ENCODE peak calls at places on chromosomes 1 and 21, in six cellular contexts. Z is omental fat pad, K is GM13977, T is esophagus muscularis mucosa, J is adrenal gland, I is ovary. E is an unnamed sample.

GRCh38 chr1:241640867-241641542 is 836 bp upstream of the CHML start:
- DNase-seq in Z (no peak), K (no peak), T (no peak), J (no peak), I (no peak), E (no peak)

GRCh38 chr1:19329611-19330010 is 17.5 kb downstream of the SLC66A1 start:
- DNase-seq in Z (no peak), K (no peak), T (no peak), J (no peak), I (no peak), E (no peak)

GRCh38 chr1:32989160-32989894 is 24.7 kb upstream of the RNF19B start:
- DNase-seq in Z (no peak), K (no peak), T (peak), J (peak), I (peak), E (no peak)

GRCh38 chr1:90973897-90974798 is 47.7 kb downstream of the ZNF644 start:
- DNase-seq in Z (no peak), K (no peak), T (no peak), J (no peak), I (no peak), E (no peak)

GRCh38 chr1:41802532-41803501 is 115.9 kb downstream of the HIVEP3 start:
- DNase-seq in Z (no peak), K (no peak), T (no peak), J (peak), I (no peak), E (no peak)

GRCh38 chr1:246434335-246434734 is 72.7 kb downstream of the SMYD3 start:
- DNase-seq in Z (no peak), K (no peak), T (no peak), J (no peak), I (no peak), E (no peak)

GRCh38 chr1:203126151-203126865 is 1.2 kb upstream of the ADORA1 start:
- DNase-seq in Z (no peak), K (no peak), T (no peak), J (no peak), I (no peak), E (peak)

GRCh38 chr1:212044851-212045250 is 9.3 kb downstream of the DTL start:
- DNase-seq in Z (no peak), K (no peak), T (no peak), J (no peak), I (no peak), E (no peak)

GRCh38 chr1:54480201-54480848 is 67.7 kb upstream of the ACOT11 start:
- DNase-seq in Z (no peak), K (no peak), T (no peak), J (no peak), I (no peak), E (no peak)

GRCh38 chr1:177701654-177702353 is 268.1 kb downstream of the SEC16B start:
- DNase-seq in Z (no peak), K (no peak), T (no peak), J (no peak), I (no peak), E (no peak)

GRCh38 chr21:17732306-17732705 is 86.8 kb downstream of the C21orf91 start:
- DNase-seq in Z (no peak), K (no peak), T (no peak), J (no peak), I (no peak), E (no peak)

GRCh38 chr1:232515706-232516105 is 114.2 kb downstream of the SIPA1L2 start:
- DNase-seq in Z (no peak), K (no peak), T (no peak), J (no peak), I (no peak), E (no peak)

GRCh38 chr1:20840731-20841130 is 53.6 kb upstream of the HP1BP3 start:
- DNase-seq in Z (no peak), K (no peak), T (no peak), J (no peak), I (no peak), E (no peak)

GRCh38 chr1:215007880-215008279 is 74.7 kb upstream of the KCNK2 start:
- DNase-seq in Z (no peak), K (no peak), T (no peak), J (no peak), I (no peak), E (no peak)

GRCh38 chr1:25875154-25875855 is at the start of gene PAQR7:
- DNase-seq in Z (no peak), K (peak), T (no peak), J (peak), I (peak), E (peak)

GRCh38 chr1:8989821-8990220 is 36.4 kb downstream of the SLC2A7 start:
- DNase-seq in Z (no peak), K (no peak), T (no peak), J (no peak), I (no peak), E (no peak)

GRCh38 chr1:26838474-26839338 is 12.2 kb downstream of the ZDHHC18 start:
- DNase-seq in Z (no peak), K (peak), T (no peak), J (no peak), I (no peak), E (no peak)

GRCh38 chr1:232508161-232508661 is 121.7 kb downstream of the SIPA1L2 start:
- DNase-seq in Z (no peak), K (no peak), T (no peak), J (no peak), I (no peak), E (no peak)

GRCh38 chr1:215652371-215652770 is 85.3 kb downstream of the KCTD3 start:
- DNase-seq in Z (no peak), K (no peak), T (peak), J (no peak), I (no peak), E (no peak)

GRCh38 chr1:9892563-9893528 is 17.2 kb downstream of the CTNNBIP1 start:
- DNase-seq in Z (no peak), K (no peak), T (no peak), J (no peak), I (no peak), E (no peak)

GRCh38 chr1:24849653-24850295 is 80.3 kb downstream of the RUNX3 start:
- DNase-seq in Z (no peak), K (no peak), T (no peak), J (no peak), I (no peak), E (no peak)
- TF ChIP-seq CTCF in Z (no peak), K (peak), T (no peak), J (no peak), I (no peak), E (no peak)

GRCh38 chr1:24641646-24642151 is 1.4 kb upstream of the SRRM1 start:
- DNase-seq in Z (no peak), K (peak), T (peak), J (peak), I (peak), E (peak)

GRCh38 chr1:24639881-24640280 is 3.2 kb upstream of the SRRM1 start:
- DNase-seq in Z (no peak), K (no peak), T (no peak), J (no peak), I (no peak), E (no peak)

GRCh38 chr1:24636661-24637357 is 6.3 kb upstream of the SRRM1 start:
- DNase-seq in Z (no peak), K (no peak), T (no peak), J (no peak), I (no peak), E (no peak)

GRCh38 chr1:24640288-24640687 is 2.8 kb upstream of the SRRM1 start:
- DNase-seq in Z (no peak), K (no peak), T (no peak), J (no peak), I (peak), E (no peak)

DNA sequence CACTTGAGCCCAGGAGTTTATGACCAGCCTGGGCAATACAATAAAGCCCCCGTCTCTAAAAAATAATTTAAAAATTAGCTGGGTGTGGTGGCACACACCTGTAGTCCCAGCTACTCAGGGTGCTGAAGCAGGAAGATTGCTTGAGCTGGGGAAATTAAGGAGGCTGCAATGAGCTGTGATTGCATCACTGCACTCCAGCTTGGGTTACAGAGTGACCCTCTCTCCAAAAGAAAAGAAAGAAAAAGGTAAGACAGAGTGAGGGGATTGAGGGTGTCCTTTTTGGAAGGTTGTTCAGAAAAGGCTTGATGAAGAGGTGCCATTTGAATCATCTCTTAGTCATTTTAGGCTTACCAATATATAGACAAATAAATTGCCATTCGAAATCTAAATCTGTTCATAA is 4.0 kb upstream of the SRRM1 start:
- DNase-seq in Z (no peak), K (no peak), T (no peak), J (no peak), I (no peak), E (no peak)
- TF ChIP-seq CTCF in Z (no peak), K (no peak), T (no peak), J (no peak), I (no peak), E (no peak)

GRCh38 chr1:154186177-154186576 is 5.7 kb downstream of the TPM3 start:
- DNase-seq in Z (no peak), K (peak), T (no peak), J (no peak), I (no peak), E (peak)
- TF ChIP-seq CTCF in Z (no peak), K (peak), T (peak), J (peak), I (no peak), E (no peak)

DNA sequence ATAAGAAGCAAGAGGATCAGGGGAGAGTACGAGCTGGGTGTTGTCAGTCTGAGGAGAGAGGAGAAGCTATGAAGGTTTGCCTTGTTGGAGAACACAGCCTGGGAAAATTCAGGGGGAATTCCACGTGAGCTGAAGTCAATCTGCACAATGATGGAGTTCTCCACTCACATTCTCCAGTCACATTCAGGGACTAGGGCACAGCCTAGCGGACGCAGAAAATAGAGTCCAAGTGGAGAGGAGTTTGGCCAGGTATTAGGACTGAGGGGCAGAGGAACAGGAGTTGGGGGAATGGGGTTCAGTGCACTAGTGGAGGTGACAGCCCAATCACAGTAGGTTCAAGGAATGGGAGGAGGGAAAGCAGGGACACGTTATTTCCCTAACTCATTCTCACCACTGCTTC is 124.0 kb downstream of the KCNH1 start:
- DNase-seq in Z (no peak), K (no peak), T (no peak), J (no peak), I (no peak), E (no peak)
- TF ChIP-seq CTCF in Z (no peak), K (no peak), T (no peak), J (no peak), I (no peak), E (no peak)

GRCh38 chr1:220999872-221000863 is 120.9 kb downstream of the HLX start:
- DNase-seq in Z (no peak), K (no peak), T (no peak), J (peak), I (no peak), E (no peak)
- TF ChIP-seq CTCF in Z (no peak), K (no peak), T (no peak), J (no peak), I (no peak), E (no peak)

E was measured in mesothelial cell of epicardium.